ENCODE peak calls at places on chromosomes 7 and 10, in ten cellular contexts. I is non-pigmented ciliary epithelial cell; J is T-helper 1 cell; F is CD8-positive, alpha-beta T cell; Z is kidney glomerular epithelial cell; K is iris pigment epithelial cell; Q is NCI-H1092 treated with DMSO at 0.1 percent for 48 hours; X is fibroblast of the aortic adventitia; L is fibroblast of lung; T is lung microvascular endothelial cell. E is an unnamed sample.

GRCh38 chr7:19621740-19622139 is 87.1 kb downstream of the POLR1F start:
- DNase-seq in Z (no peak), Q (peak), F (no peak), T (no peak), I (peak), X (no peak), L (no peak), K (peak), J (no peak), E (no peak)

GRCh38 chr7:2645274-2645868 is 13.6 kb downstream of the TTYH3 start:
- DNase-seq in Q (no peak), T (peak), Z (no peak), J (no peak), K (no peak), I (no peak), X (no peak), L (no peak), F (peak), E (no peak)

GRCh38 chr7:40586197-40586596 is 451.4 kb downstream of the SUGCT start:
- DNase-seq in K (peak), I (peak), Z (peak), T (no peak), X (peak), L (peak), F (no peak), J (no peak), Q (no peak), E (peak)

GRCh38 chr10:117362313-117362712 is 12.9 kb downstream of the PDZD8 start:
- DNase-seq in L (no peak), K (peak), F (no peak), Q (no peak), X (peak), Z (no peak), I (no peak), J (no peak), T (no peak), E (peak)

GRCh38 chr7:95649546-95649945 is 53.2 kb upstream of the PDK4 start:
- DNase-seq in T (no peak), Q (no peak), L (peak), F (no peak), Z (no peak), X (no peak), J (no peak), K (no peak), I (no peak), E (peak)

GRCh38 chr7:42351313-42351935 is 114.4 kb upstream of the GLI3 start:
- DNase-seq in L (no peak), J (no peak), Z (no peak), F (no peak), I (no peak), T (no peak), K (peak), Q (no peak), X (peak), E (peak)

GRCh38 chr10:116848912-116849270 is 408 bp upstream of the ENO4 start:
- DNase-seq in K (no peak), L (no peak), Z (no peak), T (peak), J (no peak), I (no peak), X (no peak), F (no peak), Q (no peak), E (peak)

GRCh38 chr7:83652481-83652880 is 3.5 kb upstream of the SEMA3E start:
- DNase-seq in K (no peak), Q (no peak), X (no peak), L (no peak), T (no peak), I (no peak), Z (no peak), F (no peak), J (no peak), E (no peak)

GRCh38 chr7:5422324-5423271 is 1.0 kb downstream of the TNRC18 start:
- DNase-seq in J (no peak), I (no peak), Q (peak), L (peak), Z (no peak), K (peak), X (peak), T (peak), F (no peak), E (peak)

GRCh38 chr10:97002670-97003069 is 170.6 kb downstream of the LCOR start:
- DNase-seq in X (no peak), J (no peak), L (no peak), Z (no peak), F (no peak), I (no peak), K (no peak), Q (no peak), T (no peak), E (no peak)

GRCh38 chr10:93123766-93124165 is 50.1 kb downstream of the CYP26A1 start:
- DNase-seq in Z (no peak), T (no peak), I (no peak), X (no peak), L (no peak), K (no peak), J (no peak), Q (no peak), F (no peak), E (no peak)

GRCh38 chr7:141231018-141231792 is 157.3 kb downstream of the TMEM178B start:
- DNase-seq in Q (peak), X (peak), Z (peak), T (peak), F (no peak), J (no peak), I (no peak), L (peak), K (peak), E (peak)

GRCh38 chr10:123154943-123155505 is 822 bp downstream of the BUB3 start:
- DNase-seq in J (no peak), Q (no peak), K (peak), L (peak), Z (no peak), F (no peak), T (peak), I (no peak), X (peak), E (peak)

GRCh38 chr10:88759366-88760101 is at the start of gene LIPN:
- DNase-seq in J (no peak), I (no peak), T (no peak), F (no peak), K (no peak), Z (no peak), Q (no peak), X (peak), L (no peak), E (no peak)

GRCh38 chr7:4226166-4226857 is 455.8 kb upstream of the FOXK1 start:
- DNase-seq in I (no peak), K (no peak), X (no peak), J (no peak), T (no peak), Q (no peak), F (no peak), Z (no peak), L (peak), E (no peak)

GRCh38 chr10:7667262-7668141 is 736 bp upstream of the ITIH5 start:
- DNase-seq in Z (no peak), K (no peak), I (no peak), J (no peak), Q (no peak), X (no peak), F (no peak), T (no peak), L (no peak), E (no peak)

GRCh38 chr7:113464096-113464855 is 345.9 kb upstream of the SMIM30 start:
- DNase-seq in Z (no peak), Q (no peak), L (no peak), I (no peak), J (no peak), T (no peak), F (no peak), X (no peak), K (no peak), E (no peak)

GRCh38 chr7:105734233-105734632 is 142.2 kb downstream of the ATXN7L1 start:
- DNase-seq in I (no peak), L (peak), T (no peak), K (no peak), X (peak), Q (no peak), Z (no peak), F (no peak), J (no peak), E (no peak)

GRCh38 chr7:44693641-44694313 is 54.9 kb upstream of the ZMIZ2 start:
- DNase-seq in L (peak), I (peak), Q (no peak), F (no peak), Z (no peak), T (no peak), J (no peak), X (peak), K (peak), E (peak)

GRCh38 chr10:98316661-98317060 is 48.7 kb upstream of the LOXL4 start:
- DNase-seq in X (peak), J (no peak), F (no peak), T (peak), I (no peak), K (peak), L (peak), Z (peak), Q (no peak), E (peak)

GRCh38 chr7:996089-996872 is 13.3 kb downstream of the CYP2W1 start:
- DNase-seq in I (no peak), F (no peak), X (no peak), Z (no peak), K (no peak), T (no peak), J (no peak), L (no peak), Q (no peak), E (no peak)

GRCh38 chr7:154862153-154862791 is 140.7 kb downstream of the PAXIP1 start:
- DNase-seq in F (no peak), J (no peak), K (no peak), X (no peak), T (no peak), Z (no peak), I (no peak), Q (peak), L (no peak), E (no peak)

GRCh38 chr7:90211391-90212148 is at the start of gene STEAP2:
- DNase-seq in T (peak), Q (peak), L (peak), I (peak), J (no peak), Z (peak), F (no peak), K (peak), X (peak), E (peak)

GRCh38 chr10:44864042-44864436 is 47.1 kb upstream of the TMEM72 start:
- DNase-seq in J (no peak), F (no peak), Z (no peak), Q (no peak), T (no peak), I (no peak), L (peak), X (no peak), K (no peak), E (no peak)

GRCh38 chr10:104694074-104694473 is 53.0 kb downstream of the SORCS3 start:
- DNase-seq in K (no peak), T (no peak), X (no peak), I (no peak), F (no peak), Q (no peak), Z (no peak), L (no peak), J (no peak), E (no peak)